ENCODE peak calls at places on chromosomes 1 and 21, in six cellular contexts. X is transverse colon; K is stimulated activated CD4-positive, alpha-beta T cell treated with anti-CD3 and anti-CD28 coated beads, Interleukin-12 subunit alpha, Interleukin-12 subunit beta, amount 100 ng/mL, for 4 hours; Y is cardiac muscle cell; Z is mucosa of descending colon; Q is endothelial cell of umbilical vein. W is an unnamed sample.

GRCh38 chr1:30384286-30385245 is 338.8 kb downstream of the MATN1 start:
- DNase-seq in K (no peak), Z (no peak), Y (no peak), X (no peak), Q (no peak), W (no peak)

GRCh38 chr1:154931940-154932487 is 4.5 kb downstream of the PMVK start:
- DNase-seq in Z (peak), X (peak), K (no peak), Y (peak), Q (no peak), W (peak)

GRCh38 chr1:9494936-9495758 is 44.1 kb upstream of the SLC25A33 start:
- DNase-seq in X (peak), Y (peak), Z (peak), K (peak), Q (peak), W (no peak)

GRCh38 chr1:9366943-9367780 is 74.5 kb downstream of the SPSB1 start:
- DNase-seq in Y (no peak), Z (no peak), K (no peak), X (no peak), Q (no peak), W (no peak)

GRCh38 chr1:248817065-248817464 is 8.7 kb downstream of the SH3BP5L start:
- DNase-seq in Y (no peak), Z (no peak), K (no peak), Q (no peak), X (no peak), W (no peak)

GRCh38 chr1:46300673-46301405 is 2.6 kb downstream of the LRRC41 start:
- DNase-seq in K (no peak), Z (no peak), Y (no peak), X (no peak), Q (peak), W (peak)

GRCh38 chr1:78301141-78301540 is 189.6 kb upstream of the PTGFR start:
- DNase-seq in X (no peak), Q (no peak), Z (no peak), Y (no peak), K (no peak), W (no peak)

GRCh38 chr1:236307437-236307836 is 25.7 kb upstream of the ERO1B start:
- DNase-seq in Z (no peak), K (no peak), X (no peak), Y (no peak), Q (no peak), W (no peak)

GRCh38 chr1:85678193-85678592 is 30.0 kb downstream of the ZNHIT6 start:
- DNase-seq in Z (no peak), K (no peak), X (no peak), Q (peak), Y (no peak), W (no peak)

GRCh38 chr1:59971464-59971911 is 44.9 kb upstream of the CYP2J2 start:
- DNase-seq in X (peak), Y (peak), Z (peak), Q (peak), K (peak), W (peak)

GRCh38 chr1:187842406-187843165 is 1013.8 kb downstream of the PLA2G4A start:
- DNase-seq in Z (no peak), X (no peak), Q (no peak), Y (no peak), K (no peak), W (no peak)

GRCh38 chr1:234957330-234958065 is 171.1 kb downstream of the TOMM20 start:
- DNase-seq in X (peak), Z (peak), K (no peak), Y (no peak), Q (peak), W (no peak)

GRCh38 chr21:36127250-36127904 is 7.5 kb upstream of the CBR3 start:
- DNase-seq in K (no peak), X (no peak), Y (no peak), Q (no peak), Z (no peak), W (peak)

GRCh38 chr1:89894210-89894668 is 73.4 kb downstream of the LRRC8D start:
- DNase-seq in Z (no peak), Y (peak), Q (peak), X (no peak), K (no peak), W (no peak)

GRCh38 chr1:3634059-3634800 is 9.4 kb downstream of the TPRG1L start:
- DNase-seq in K (no peak), Y (no peak), Q (no peak), Z (no peak), X (no peak), W (no peak)

GRCh38 chr21:33434770-33435360 is 31.7 kb downstream of the IFNGR2 start:
- DNase-seq in Q (peak), K (peak), Z (no peak), X (no peak), Y (no peak), W (no peak)

GRCh38 chr1:114248162-114248561 is 94.5 kb upstream of the SYT6 start:
- DNase-seq in X (no peak), Q (no peak), Y (no peak), K (no peak), Z (no peak), W (no peak)

GRCh38 chr1:235888119-235888643 is 21.5 kb upstream of the LYST start:
- DNase-seq in Y (no peak), K (peak), Q (no peak), Z (no peak), X (no peak), W (no peak)

GRCh38 chr1:97745912-97746311 is 174.9 kb downstream of the DPYD start:
- DNase-seq in Q (no peak), Y (no peak), K (no peak), Z (no peak), X (no peak), W (no peak)

GRCh38 chr1:109252893-109253802 is 3.8 kb downstream of the CELSR2 start:
- DNase-seq in X (peak), Q (no peak), K (no peak), Y (no peak), Z (peak), W (peak)

GRCh38 chr1:154276797-154277196 is 4.4 kb downstream of the HAX1 start:
- DNase-seq in Q (no peak), X (no peak), K (no peak), Z (no peak), Y (no peak), W (no peak)

GRCh38 chr1:12587981-12588620 is 29.9 kb downstream of the DHRS3 start:
- DNase-seq in Y (no peak), K (no peak), Q (no peak), Z (no peak), X (no peak), W (no peak)

GRCh38 chr1:27912429-27912828 is 22.4 kb upstream of the SMPDL3B start:
- DNase-seq in Z (no peak), Y (no peak), K (no peak), X (no peak), Q (no peak), W (no peak)

GRCh38 chr1:234400773-234401172 is 27.5 kb downstream of the COA6 start:
- DNase-seq in X (no peak), K (no peak), Y (no peak), Z (no peak), Q (peak), W (no peak)

GRCh38 chr21:45031231-45032191 is 42.9 kb upstream of the ADARB1 start:
- DNase-seq in Z (no peak), K (no peak), Q (no peak), Y (no peak), X (no peak), W (no peak)

GRCh38 chr1:193143285-193143684 is 21.5 kb downstream of the CDC73 start:
- DNase-seq in Y (peak), Z (no peak), X (no peak), Q (peak), K (no peak), W (no peak)

GRCh38 chr21:44907966-44908364 is 12.7 kb downstream of the ITGB2 start:
- DNase-seq in K (no peak), X (no peak), Z (no peak), Q (no peak), Y (no peak), W (no peak)

GRCh38 chr1:200437088-200437487 is 27.3 kb upstream of the ZNF281 start:
- DNase-seq in K (no peak), Z (no peak), X (no peak), Q (no peak), Y (no peak), W (no peak)

GRCh38 chr1:165507570-165507969 is 36.2 kb upstream of the LRRC52 start:
- DNase-seq in Y (no peak), Z (no peak), K (no peak), X (no peak), Q (no peak), W (no peak)

GRCh38 chr1:75426688-75427087 is 184.2 kb downstream of the SLC44A5 start:
- DNase-seq in K (no peak), Q (no peak), Y (no peak), X (no peak), Z (no peak), W (no peak)

GRCh38 chr1:84780000-84780716 is 89.9 kb upstream of the SSX2IP start:
- DNase-seq in Z (no peak), Y (no peak), K (no peak), Q (no peak), X (no peak), W (peak)